ENCODE peak calls at places on chromosomes 4 and X, in ten cellular contexts. One of them, this sample, is unnamed.

GRCh38 chr4:26867914-26868684 is 7.5 kb downstream of the STIM2 start:
- DNase-seq in LoVo: no peak
- DNase-seq in activated T-cell treated with anti-CD3 and anti-CD28 coated beads, Interleukin-2, amount 50 U/mL, for 4 hours: no peak
- DNase-seq in HCEC 1CT: no peak
- DNase-seq in lower leg skin: no peak
- DNase-seq in fibroblast of gingiva: no peak
- DNase-seq in kidney: no peak
- DNase-seq in Calu3: no peak
- DNase-seq in body of pancreas: no peak
- DNase-seq in AG09309: no peak
- DNase-seq in this sample: no peak

GRCh38 chr4:186570193-186570996 is 15.0 kb upstream of the MTNR1A start:
- DNase-seq in LoVo: no peak
- DNase-seq in activated T-cell treated with anti-CD3 and anti-CD28 coated beads, Interleukin-2, amount 50 U/mL, for 4 hours: no peak
- DNase-seq in HCEC 1CT: no peak
- DNase-seq in lower leg skin: no peak
- DNase-seq in fibroblast of gingiva: peak; percentile 10
- DNase-seq in kidney: no peak
- DNase-seq in Calu3: peak; percentile 58
- DNase-seq in body of pancreas: peak; percentile 80
- DNase-seq in AG09309: peak; percentile 46
- DNase-seq in this sample: no peak

GRCh38 chr4:188971125-188971524 is 831.9 kb downstream of the TRIML1 start:
- DNase-seq in LoVo: no peak
- DNase-seq in activated T-cell treated with anti-CD3 and anti-CD28 coated beads, Interleukin-2, amount 50 U/mL, for 4 hours: no peak
- DNase-seq in HCEC 1CT: peak; percentile 14
- DNase-seq in lower leg skin: no peak
- DNase-seq in fibroblast of gingiva: no peak
- DNase-seq in kidney: no peak
- DNase-seq in Calu3: peak; percentile 1
- DNase-seq in body of pancreas: no peak
- DNase-seq in AG09309: no peak
- DNase-seq in this sample: no peak

GRCh38 chrX:125132274-125132673 is 187.4 kb upstream of the TEX13C start:
- DNase-seq in LoVo: no peak
- DNase-seq in activated T-cell treated with anti-CD3 and anti-CD28 coated beads, Interleukin-2, amount 50 U/mL, for 4 hours: no peak
- DNase-seq in HCEC 1CT: no peak
- DNase-seq in lower leg skin: no peak
- DNase-seq in fibroblast of gingiva: no peak
- DNase-seq in kidney: no peak
- DNase-seq in Calu3: no peak
- DNase-seq in body of pancreas: no peak
- DNase-seq in AG09309: no peak
- DNase-seq in this sample: no peak

GRCh38 chr4:150769845-150770244 is 187.9 kb downstream of the MAB21L2 start:
- DNase-seq in LoVo: no peak
- DNase-seq in activated T-cell treated with anti-CD3 and anti-CD28 coated beads, Interleukin-2, amount 50 U/mL, for 4 hours: no peak
- DNase-seq in HCEC 1CT: no peak
- DNase-seq in lower leg skin: no peak
- DNase-seq in fibroblast of gingiva: no peak
- DNase-seq in kidney: no peak
- DNase-seq in Calu3: no peak
- DNase-seq in body of pancreas: no peak
- DNase-seq in AG09309: no peak
- DNase-seq in this sample: no peak

GRCh38 chr4:150493846-150494245 is 88.1 kb upstream of the MAB21L2 start:
- DNase-seq in LoVo: no peak
- DNase-seq in activated T-cell treated with anti-CD3 and anti-CD28 coated beads, Interleukin-2, amount 50 U/mL, for 4 hours: no peak
- DNase-seq in HCEC 1CT: no peak
- DNase-seq in lower leg skin: no peak
- DNase-seq in fibroblast of gingiva: peak; percentile 75
- DNase-seq in kidney: no peak
- DNase-seq in Calu3: no peak
- DNase-seq in body of pancreas: no peak
- DNase-seq in AG09309: peak; percentile 10
- DNase-seq in this sample: no peak

GRCh38 chr4:8698341-8699062 is 105.9 kb downstream of the CPZ start:
- DNase-seq in LoVo: no peak
- DNase-seq in activated T-cell treated with anti-CD3 and anti-CD28 coated beads, Interleukin-2, amount 50 U/mL, for 4 hours: no peak
- DNase-seq in HCEC 1CT: no peak
- DNase-seq in lower leg skin: no peak
- DNase-seq in fibroblast of gingiva: no peak
- DNase-seq in kidney: peak; percentile 58
- DNase-seq in Calu3: no peak
- DNase-seq in body of pancreas: no peak
- DNase-seq in AG09309: no peak
- DNase-seq in this sample: peak; percentile 26

GRCh38 chr4:55358668-55359067 is 12.6 kb downstream of the SRD5A3 start:
- DNase-seq in LoVo: peak; percentile 83
- DNase-seq in activated T-cell treated with anti-CD3 and anti-CD28 coated beads, Interleukin-2, amount 50 U/mL, for 4 hours: no peak
- DNase-seq in HCEC 1CT: peak; percentile 86
- DNase-seq in lower leg skin: no peak
- DNase-seq in fibroblast of gingiva: peak; percentile 88
- DNase-seq in kidney: no peak
- DNase-seq in Calu3: no peak
- DNase-seq in body of pancreas: peak; percentile 6
- DNase-seq in AG09309: peak; percentile 85
- DNase-seq in this sample: no peak

GRCh38 chr4:99887837-99888236 is 6.4 kb downstream of the LAMTOR3 start:
- DNase-seq in LoVo: no peak
- DNase-seq in activated T-cell treated with anti-CD3 and anti-CD28 coated beads, Interleukin-2, amount 50 U/mL, for 4 hours: no peak
- DNase-seq in HCEC 1CT: peak; percentile 29
- DNase-seq in lower leg skin: no peak
- DNase-seq in fibroblast of gingiva: peak; percentile 51
- DNase-seq in kidney: no peak
- DNase-seq in Calu3: no peak
- DNase-seq in body of pancreas: no peak
- DNase-seq in AG09309: no peak
- DNase-seq in this sample: no peak

GRCh38 chr4:59818656-59819055 is 1381.5 kb upstream of the ADGRL3 start:
- DNase-seq in LoVo: peak; percentile 49
- DNase-seq in activated T-cell treated with anti-CD3 and anti-CD28 coated beads, Interleukin-2, amount 50 U/mL, for 4 hours: no peak
- DNase-seq in HCEC 1CT: no peak
- DNase-seq in lower leg skin: no peak
- DNase-seq in fibroblast of gingiva: no peak
- DNase-seq in kidney: no peak
- DNase-seq in Calu3: no peak
- DNase-seq in body of pancreas: no peak
- DNase-seq in AG09309: no peak
- DNase-seq in this sample: no peak

GRCh38 chr4:88802585-88803285 is 105.1 kb upstream of the NAP1L5 start:
- DNase-seq in LoVo: no peak
- DNase-seq in activated T-cell treated with anti-CD3 and anti-CD28 coated beads, Interleukin-2, amount 50 U/mL, for 4 hours: no peak
- DNase-seq in HCEC 1CT: no peak
- DNase-seq in lower leg skin: no peak
- DNase-seq in fibroblast of gingiva: no peak
- DNase-seq in kidney: no peak
- DNase-seq in Calu3: no peak
- DNase-seq in body of pancreas: no peak
- DNase-seq in AG09309: no peak
- DNase-seq in this sample: no peak

This sample was measured in left lobe of liver.